ENCODE peak calls at places on chromosomes 5 and 9, in four cellular contexts. C is epithelial cell of esophagus, K is astrocyte, E is lung. S is an unnamed sample.

GRCh38 chr5:149412783-149413476 is 33.8 kb upstream of the IL17B start:
- DNase-seq in C (no peak), K (no peak), E (no peak), S (no peak)

GRCh38 chr9:105297442-105298097 is 53.1 kb downstream of the SLC44A1 start:
- DNase-seq in C (no peak), K (no peak), E (no peak), S (no peak)

GRCh38 chr9:14423816-14424261 is 109.9 kb upstream of the NFIB start:
- DNase-seq in C (peak; percentile 36), K (peak; percentile 77), E (no peak), S (peak; percentile 76)

GRCh38 chr5:12323637-12324229 is 419.5 kb upstream of the CTNND2 start:
- DNase-seq in C (no peak), K (no peak), E (no peak), S (no peak)

GRCh38 chr5:34886718-34887117 is 28.6 kb downstream of the RAD1 start:
- DNase-seq in C (peak; percentile 50), K (no peak), E (no peak), S (no peak)

GRCh38 chr9:15423328-15423985 is 781 bp downstream of the SNAPC3 start:
- DNase-seq in C (peak; percentile 51), K (no peak), E (no peak), S (peak; percentile 46)

GRCh38 chr5:132474131-132474723 is 16.3 kb downstream of the IRF1 start:
- DNase-seq in C (no peak), K (no peak), E (no peak), S (no peak)

GRCh38 chr5:109329296-109330252 is 80.2 kb downstream of the PJA2 start:
- DNase-seq in C (peak; percentile 15), K (peak; percentile 87), E (no peak), S (peak; percentile 91)

GRCh38 chr5:78634634-78635033 is 13.9 kb downstream of the LHFPL2 start:
- DNase-seq in C (no peak), K (no peak), E (no peak), S (peak; percentile 46)
- TF ChIP-seq CTCF in C (no peak), K (peak; percentile 9), E (no peak), S (peak; percentile 33)

DNA sequence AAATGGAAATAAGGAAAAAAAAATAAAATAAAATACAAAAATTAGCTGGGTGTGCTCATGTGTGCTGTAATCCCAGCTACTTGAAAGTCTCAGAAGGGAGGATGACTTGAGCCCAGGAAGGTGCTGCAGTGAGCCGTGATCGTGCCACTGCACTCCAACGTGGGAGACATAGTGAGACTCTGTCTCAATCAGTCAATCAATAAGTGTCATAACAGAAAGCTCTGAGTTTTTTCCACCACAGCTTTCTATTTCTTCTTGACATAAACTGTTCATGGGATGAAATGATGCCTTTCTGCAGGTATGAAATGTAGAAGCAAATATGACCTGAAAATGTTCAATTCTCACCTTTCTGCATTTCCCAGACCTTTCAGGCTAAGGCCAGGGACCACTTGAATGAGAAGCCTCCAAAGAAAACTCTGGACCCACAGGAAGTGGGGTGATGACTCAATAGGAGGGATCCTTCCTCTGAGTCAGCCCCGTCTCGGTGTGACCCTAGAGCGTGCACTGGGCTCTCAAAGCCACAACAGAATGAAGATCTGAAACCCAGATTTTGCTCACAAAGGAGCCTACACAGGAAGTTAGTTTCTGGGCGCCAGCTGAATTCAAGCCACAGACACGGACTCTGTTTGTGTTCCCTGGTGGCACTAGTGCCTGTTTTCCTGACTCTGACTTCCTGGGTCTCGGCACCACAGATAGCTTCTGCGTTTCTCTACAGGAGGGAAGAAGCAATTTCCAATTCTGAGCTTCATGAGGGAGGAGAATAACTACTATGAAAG is 62.0 kb downstream of the ANKH start:
- DNase-seq in C (peak; percentile 73), K (peak; percentile 92), E (peak; percentile 39), S (peak; percentile 95)
- H3K4me3 ChIP-seq in C (no peak overlapping the region), K (peak overlapping the region; percentile 22), E (no peak overlapping the region), S (no peak overlapping the region)

GRCh38 chr9:95070549-95071021 is 246.9 kb downstream of the FANCC start:
- DNase-seq in C (no peak), K (no peak), E (no peak), S (no peak)
- TF ChIP-seq CTCF in C (no peak), K (no peak), E (no peak), S (no peak)

DNA sequence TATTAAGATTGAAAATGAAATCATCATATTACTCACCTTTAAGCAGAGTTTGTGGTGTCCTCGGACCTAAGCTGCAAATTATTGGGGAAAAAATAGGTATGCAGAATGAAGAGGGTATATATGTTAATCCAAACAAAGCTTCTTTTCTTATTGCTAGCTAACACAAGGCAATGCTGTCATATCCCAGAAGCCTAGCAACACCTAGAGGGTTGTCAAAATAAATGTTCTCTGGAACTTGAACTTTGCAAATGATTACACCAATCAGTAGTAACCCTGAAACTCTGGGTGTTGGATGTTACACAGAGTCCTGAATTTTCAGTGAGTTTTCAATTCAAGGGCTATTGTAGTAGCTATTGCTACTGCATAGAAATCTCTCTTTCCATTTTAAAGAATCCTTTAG is at the start of gene C6:
- DNase-seq in C (no peak), K (no peak), E (no peak), S (no peak)
- H3K4me3 ChIP-seq in C (no peak within 1 kb of the TSS), K (no peak within 1 kb of the TSS), E (no peak within 1 kb of the TSS), S (no peak within 1 kb of the TSS)

DNA sequence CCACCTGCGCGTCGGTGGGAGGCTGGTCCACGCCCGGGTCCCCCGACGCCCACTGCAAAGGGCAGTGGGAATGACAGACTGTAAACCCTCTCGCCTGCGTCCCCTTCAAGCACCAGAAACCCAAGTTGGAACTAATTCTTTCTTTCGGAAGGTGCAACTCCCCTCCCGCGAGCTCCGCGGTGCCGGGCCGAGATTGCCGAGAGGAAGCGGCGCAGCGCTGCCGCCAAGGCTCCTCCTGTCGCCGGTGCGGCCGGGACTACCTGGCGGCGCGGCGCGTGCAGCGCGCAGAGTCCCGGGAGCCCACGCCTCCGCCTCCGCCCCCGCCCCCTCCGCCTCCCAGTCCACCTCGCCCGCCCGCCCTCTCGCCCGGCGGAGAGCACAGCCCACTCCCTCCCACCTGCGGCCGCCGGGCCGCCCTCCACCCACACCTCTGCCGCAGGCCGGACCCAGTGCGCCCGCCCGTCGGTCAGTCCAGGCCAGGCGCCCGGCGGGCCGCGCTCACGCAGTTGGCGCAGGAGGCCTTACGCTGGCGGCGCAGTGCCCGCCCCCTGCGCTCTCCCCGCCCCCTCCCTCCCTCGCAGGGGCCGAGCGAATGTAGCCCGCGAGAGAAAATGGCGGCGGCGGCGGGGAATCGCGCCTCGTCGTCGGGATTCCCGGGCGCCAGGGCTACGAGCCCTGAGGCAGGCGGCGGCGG is at the start of gene MAP3K1:
- DNase-seq in C (peak; percentile 82), K (peak; percentile 36), E (peak; percentile 85), S (peak; percentile 48)
- TF ChIP-seq CTCF in C (peak; percentile 17), K (no peak), E (no peak), S (no peak)

DNA sequence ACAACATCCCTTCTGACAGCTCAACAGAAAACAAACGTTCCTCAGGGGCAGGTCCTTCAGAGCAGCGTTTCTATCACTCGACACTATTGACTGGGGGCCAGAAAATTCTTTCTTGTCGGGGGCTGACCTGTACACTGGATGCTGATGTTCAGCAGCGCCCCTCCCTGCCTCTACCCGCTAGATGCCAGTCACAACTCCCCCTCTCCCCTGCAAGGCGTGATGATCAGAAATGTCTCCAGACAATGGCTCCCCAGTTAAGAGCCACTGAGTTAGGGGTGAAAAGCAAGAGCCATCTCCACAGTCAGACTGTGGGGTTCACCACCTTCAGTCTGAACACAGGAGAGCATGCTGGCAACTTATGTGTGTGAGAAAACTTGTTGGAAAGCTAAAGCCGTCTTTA is 39.8 kb downstream of the SERINC5 start:
- DNase-seq in C (no peak), K (no peak), E (no peak), S (no peak)
- H3K4me3 ChIP-seq in C (no peak overlapping the region), K (no peak overlapping the region), E (no peak overlapping the region), S (no peak overlapping the region)

S was measured in fibroblast of mammary gland.